ENCODE peak calls at places on chromosome 1, in five cellular contexts. H is RCC 7860, T is fibroblast of pulmonary artery, O is 8988T, F is left colon. L is an unnamed sample.

GRCh38 chr1:18529714-18530113 is 49.0 kb downstream of the KLHDC7A start:
- DNase-seq in H (no peak), T (no peak), O (no peak), F (no peak), L (no peak)

GRCh38 chr1:109687641-109688499 is at the start of gene GSTM1:
- DNase-seq in H (no peak), T (peak), O (peak), F (no peak), L (no peak)

GRCh38 chr1:34286547-34286946 is 109.8 kb downstream of the C1orf94 start:
- DNase-seq in H (no peak), T (no peak), O (no peak), F (no peak), L (no peak)

GRCh38 chr1:108645479-108646184 is 15.3 kb downstream of the HENMT1 start:
- DNase-seq in H (no peak), T (no peak), O (no peak), F (no peak), L (no peak)

GRCh38 chr1:41152622-41153044 is 89.5 kb downstream of the SCMH1 start:
- DNase-seq in H (peak), T (peak), O (no peak), F (no peak), L (no peak)

GRCh38 chr1:1089731-1090423 is 15.8 kb upstream of the RNF223 start:
- DNase-seq in H (no peak), T (no peak), O (no peak), F (no peak), L (no peak)

GRCh38 chr1:94055459-94056122 is 65.4 kb downstream of the ABCA4 start:
- DNase-seq in H (peak), T (no peak), O (no peak), F (no peak), L (no peak)

GRCh38 chr1:115811140-115811828 is 29.6 kb downstream of the NHLH2 start:
- DNase-seq in H (no peak), T (no peak), O (no peak), F (peak), L (peak)

GRCh38 chr1:230286166-230286889 is 139.8 kb downstream of the PGBD5 start:
- DNase-seq in H (no peak), T (no peak), O (no peak), F (no peak), L (no peak)

GRCh38 chr1:16009030-16009460 is 5.0 kb downstream of the SRARP start:
- DNase-seq in H (peak), T (peak), O (peak), F (peak), L (peak)

GRCh38 chr1:52323731-52324130 is 42.3 kb downstream of the CC2D1B start:
- DNase-seq in H (no peak), T (no peak), O (no peak), F (no peak), L (no peak)

GRCh38 chr1:156419863-156420208 is 50.8 kb downstream of the RHBG start:
- DNase-seq in H (no peak), T (no peak), O (peak), F (peak), L (no peak)